ENCODE peak calls at places on chromosomes 2 and 18, in six cellular contexts. U is endothelial cell of umbilical vein, L is A549, T is GM12878, K is HepG2, J is K562. B is an unnamed sample.

GRCh38 chr2:31275976-31276375 is 42.0 kb downstream of the EHD3 start:
- DNase-seq in U (no peak), L (no peak), T (no peak), K (no peak), J (no peak), B (no peak)

GRCh38 chr18:51128533-51128932 is 68.9 kb downstream of the MEX3C start:
- DNase-seq in U (no peak), L (no peak), T (no peak), K (no peak), J (no peak), B (no peak)

GRCh38 chr2:69298862-69299261 is 88.2 kb downstream of the GFPT1 start:
- DNase-seq in U (no peak), L (no peak), T (no peak), K (no peak), J (no peak), B (no peak)

GRCh38 chr18:74342416-74343043 is 26.9 kb downstream of the C18orf63 start:
- DNase-seq in U (peak; percentile 67), L (peak; percentile 69), T (no peak), K (peak; percentile 58), J (peak; percentile 4), B (peak; percentile 64)

GRCh38 chr2:15579641-15580040 is 12.0 kb upstream of the DDX1 start:
- DNase-seq in U (peak; percentile 89), L (no peak), T (no peak), K (peak; percentile 25), J (no peak), B (no peak)

GRCh38 chr2:48454504-48454903 is 75.5 kb upstream of the STON1 start:
- DNase-seq in U (no peak), L (no peak), T (no peak), K (no peak), J (no peak), B (peak; percentile 89)

GRCh38 chr2:230575640-230576324 is 136.9 kb upstream of the CAB39 start:
- DNase-seq in U (no peak), L (no peak), T (no peak), K (no peak), J (peak; percentile 41), B (peak; percentile 65)

GRCh38 chr18:79368681-79369080 is 27.0 kb upstream of the NFATC1 start:
- DNase-seq in U (peak; percentile 42), L (no peak), T (no peak), K (no peak), J (no peak), B (no peak)

GRCh38 chr2:7867858-7868257 is 814.0 kb upstream of the ID2 start:
- DNase-seq in U (no peak), L (no peak), T (no peak), K (no peak), J (no peak), B (peak; percentile 83)

GRCh38 chr2:7861910-7862702 is 819.8 kb upstream of the ID2 start:
- DNase-seq in U (no peak), L (peak; percentile 24), T (no peak), K (no peak), J (no peak), B (no peak)

GRCh38 chr2:7866104-7866503 is 815.8 kb upstream of the ID2 start:
- DNase-seq in U (no peak), L (no peak), T (no peak), K (no peak), J (no peak), B (no peak)

GRCh38 chr2:7868836-7869235 is 813.0 kb upstream of the ID2 start:
- DNase-seq in U (no peak), L (no peak), T (no peak), K (no peak), J (no peak), B (no peak)

DNA sequence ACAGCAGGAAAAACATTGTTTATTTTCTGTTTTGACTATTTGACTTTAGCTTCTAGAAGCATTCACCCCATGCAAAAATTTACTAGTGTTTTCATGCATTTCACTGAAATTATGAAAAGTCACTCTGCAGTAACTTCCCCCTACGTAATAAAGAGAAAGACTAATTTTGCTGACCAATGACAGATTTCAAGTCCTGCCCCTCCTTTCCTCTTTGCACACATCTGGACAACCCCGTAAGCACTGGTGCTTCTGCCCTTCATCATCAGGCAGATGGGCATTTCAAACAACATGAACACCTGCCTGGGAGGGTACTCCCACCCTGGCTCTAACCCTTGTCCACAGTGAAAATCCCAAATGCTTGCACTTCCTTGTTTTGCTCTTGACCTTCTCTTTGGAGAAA is 815.0 kb upstream of the ID2 start:
- DNase-seq in U (no peak), L (no peak), T (no peak), K (no peak), J (no peak), B (peak; percentile 26)
- TF ChIP-seq MYC in U (no peak), L (no peak), T (no peak), K (no peak), J (no peak), B (no peak)

GRCh38 chr2:177207101-177207500 is 5.5 kb upstream of the HNRNPA3 start:
- DNase-seq in U (no peak), L (no peak), T (peak; percentile 31), K (no peak), J (no peak), B (no peak)
- H3K4me3 ChIP-seq in U (no peak overlapping the region), L (no peak overlapping the region), T (no peak overlapping the region), K (no peak overlapping the region), J (no peak overlapping the region), B (no peak overlapping the region)

GRCh38 chr2:84022810-84023431 is 436.2 kb downstream of the SUCLG1 start:
- DNase-seq in U (peak; percentile 22), L (peak; percentile 73), T (no peak), K (peak; percentile 72), J (peak; percentile 50), B (peak; percentile 61)
- TF ChIP-seq MYC in U (no peak), L (no peak), T (no peak), K (no peak), J (no peak), B (no peak)

GRCh38 chr2:39247512-39247911 is 3.7 kb upstream of the CDKL4 start:
- DNase-seq in U (no peak), L (no peak), T (no peak), K (no peak), J (no peak), B (no peak)

GRCh38 chr2:39241588-39241987 is 2.2 kb downstream of the CDKL4 start:
- DNase-seq in U (peak; percentile 73), L (no peak), T (no peak), K (no peak), J (no peak), B (no peak)

GRCh38 chr2:39246382-39246980 is 2.7 kb upstream of the CDKL4 start:
- DNase-seq in U (no peak), L (no peak), T (no peak), K (no peak), J (no peak), B (no peak)

GRCh38 chr2:39240758-39241157 is 3.0 kb downstream of the CDKL4 start:
- DNase-seq in U (no peak), L (no peak), T (no peak), K (no peak), J (no peak), B (no peak)

DNA sequence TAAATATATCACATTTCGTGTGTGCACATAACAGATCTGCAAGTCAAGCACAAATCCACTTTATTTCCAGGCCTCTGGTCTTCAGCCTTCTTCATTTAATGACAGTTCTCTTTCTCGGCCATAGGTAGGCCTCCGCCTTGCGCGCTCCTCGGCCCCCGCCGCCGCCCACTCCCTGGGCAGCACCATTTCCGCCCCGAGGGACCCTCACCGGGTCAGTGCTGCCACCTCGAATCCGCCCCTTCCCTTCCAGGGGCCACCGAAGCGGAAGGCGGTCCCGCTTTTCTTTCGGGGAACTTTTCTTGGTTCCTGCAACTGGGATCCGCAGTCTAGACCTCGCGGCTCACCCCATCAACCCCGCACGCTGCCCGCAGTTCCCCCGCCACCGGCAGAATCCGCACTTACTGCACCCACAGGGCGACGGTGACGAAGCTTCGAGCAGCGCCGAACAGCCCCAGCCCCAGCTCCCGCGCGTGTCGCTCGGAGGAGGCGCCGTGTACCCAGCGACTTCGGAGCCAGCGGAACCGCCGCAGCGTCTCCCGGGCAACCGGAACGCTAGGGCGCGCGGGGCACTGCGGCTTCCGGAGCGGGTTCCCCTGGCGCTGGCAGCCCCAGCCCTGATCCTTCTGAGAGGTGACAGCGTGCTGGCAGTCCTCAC is at the start of gene CDKL4:
- DNase-seq in U (no peak), L (no peak), T (no peak), K (no peak), J (no peak), B (no peak)
- H3K4me3 ChIP-seq in U (peak within 1 kb of the TSS; percentile 10), L (no peak within 1 kb of the TSS), T (no peak within 1 kb of the TSS), K (no peak within 1 kb of the TSS), J (no peak within 1 kb of the TSS), B (peak within 1 kb of the TSS; percentile 48)

GRCh38 chr2:140892911-140893637 is 1237.7 kb downstream of the LRP1B start:
- DNase-seq in U (no peak), L (no peak), T (no peak), K (no peak), J (no peak), B (no peak)
- TF ChIP-seq MYC in U (no peak), L (no peak), T (no peak), K (no peak), J (no peak), B (no peak)